ENCODE peak calls at places on chromosomes 7 and 10, in seven cellular contexts. N is body of pancreas, C is HL-60, W is psoas muscle, I is keratinocyte, R is lower lobe of right lung, S is upper lobe of left lung. G is an unnamed sample.

GRCh38 chr7:90387470-90388240 is 15.6 kb upstream of the CLDN12 start:
- DNase-seq in W (no peak), S (no peak), N (no peak), I (no peak), C (no peak), R (no peak), G (no peak)

GRCh38 chr10:15136960-15137359 is 31.5 kb downstream of the NMT2 start:
- DNase-seq in S (no peak), R (no peak), W (no peak), I (no peak), N (no peak), C (no peak), G (no peak)

GRCh38 chr7:139886206-139886605 is 57.1 kb downstream of the TBXAS1 start:
- DNase-seq in S (no peak), N (no peak), W (no peak), R (no peak), C (peak; percentile 69), I (no peak), G (no peak)

GRCh38 chr7:44309271-44310091 is 15.9 kb downstream of the CAMK2B start:
- DNase-seq in C (no peak), W (peak; percentile 79), N (peak; percentile 68), I (no peak), R (peak; percentile 67), S (no peak), G (no peak)

GRCh38 chr10:113788604-113789083 is 37.2 kb downstream of the PLEKHS1 start:
- DNase-seq in W (peak; percentile 25), R (no peak), N (peak; percentile 34), S (peak; percentile 37), C (no peak), I (peak; percentile 75), G (peak; percentile 13)

GRCh38 chr7:82530361-82530760 is 86.8 kb upstream of the CACNA2D1 start:
- DNase-seq in R (no peak), N (no peak), W (no peak), I (no peak), S (no peak), C (no peak), G (no peak)

GRCh38 chr10:48390933-48391845 is 84.7 kb downstream of the MAPK8 start:
- DNase-seq in R (no peak), W (no peak), N (no peak), S (no peak), C (no peak), I (no peak), G (no peak)

GRCh38 chr10:121497513-121497912 is 100.7 kb downstream of the FGFR2 start:
- DNase-seq in N (no peak), S (no peak), R (no peak), W (no peak), I (no peak), C (no peak), G (peak; percentile 32)

GRCh38 chr7:140533394-140533872 is 54.1 kb upstream of the MKRN1 start:
- DNase-seq in I (no peak), W (no peak), C (no peak), N (no peak), R (no peak), S (no peak), G (no peak)

GRCh38 chr7:139370301-139370942 is 10.7 kb downstream of the LUC7L2 start:
- DNase-seq in R (no peak), S (no peak), I (no peak), W (no peak), N (no peak), C (no peak), G (no peak)

GRCh38 chr10:81953420-81953819 is 78.4 kb downstream of the NRG3 start:
- DNase-seq in W (no peak), N (no peak), I (no peak), R (no peak), C (no peak), S (no peak), G (no peak)

GRCh38 chr7:160958-161725 is 31.2 kb upstream of the FAM20C start:
- DNase-seq in W (no peak), I (no peak), S (no peak), N (no peak), C (no peak), R (peak; percentile 36), G (no peak)

GRCh38 chr10:11345224-11346054 is 266.0 kb downstream of the USP6NL start:
- DNase-seq in C (peak; percentile 78), S (peak; percentile 85), R (peak; percentile 65), W (no peak), I (no peak), N (no peak), G (peak; percentile 59)

GRCh38 chr7:94344826-94345225 is 49.9 kb upstream of the COL1A2 start:
- DNase-seq in S (no peak), W (no peak), C (no peak), R (no peak), N (no peak), I (no peak), G (no peak)

GRCh38 chr7:137091396-137091795 is 222.9 kb downstream of the CHRM2 start:
- DNase-seq in S (no peak), R (no peak), C (no peak), N (no peak), I (no peak), W (no peak), G (no peak)

GRCh38 chr7:87213252-87213651 is 6.3 kb downstream of the TMEM243 start:
- DNase-seq in S (no peak), R (no peak), N (no peak), C (no peak), I (no peak), W (no peak), G (no peak)

GRCh38 chr10:13100349-13101294 is 659 bp downstream of the OPTN start:
- DNase-seq in I (no peak), C (no peak), R (no peak), N (peak; percentile 53), W (no peak), S (peak; percentile 31), G (no peak)

GRCh38 chr10:13103554-13103953 is 3.6 kb downstream of the OPTN start:
- DNase-seq in R (no peak), N (no peak), I (no peak), S (no peak), C (no peak), W (no peak), G (no peak)

GRCh38 chr10:13104697-13105096 is 4.7 kb downstream of the OPTN start:
- DNase-seq in S (no peak), R (no peak), W (no peak), N (no peak), C (no peak), I (no peak), G (no peak)

GRCh38 chr10:13099666-13100348 is at the start of gene OPTN:
- DNase-seq in R (peak; percentile 77), C (no peak), S (peak; percentile 79), W (peak; percentile 79), I (no peak), N (peak; percentile 81), G (peak; percentile 17)

GRCh38 chr10:13102002-13102794 is 2.2 kb downstream of the OPTN start:
- DNase-seq in N (peak; percentile 24), C (no peak), I (no peak), R (no peak), S (no peak), W (peak; percentile 23), G (no peak)
- H3K4me3 ChIP-seq in N (no peak overlapping the region), C (no peak overlapping the region), I (peak overlapping the region; percentile 66), R (peak overlapping the region; percentile 35), S (no peak overlapping the region), W (peak overlapping the region; percentile 99), G (no peak overlapping the region)

DNA sequence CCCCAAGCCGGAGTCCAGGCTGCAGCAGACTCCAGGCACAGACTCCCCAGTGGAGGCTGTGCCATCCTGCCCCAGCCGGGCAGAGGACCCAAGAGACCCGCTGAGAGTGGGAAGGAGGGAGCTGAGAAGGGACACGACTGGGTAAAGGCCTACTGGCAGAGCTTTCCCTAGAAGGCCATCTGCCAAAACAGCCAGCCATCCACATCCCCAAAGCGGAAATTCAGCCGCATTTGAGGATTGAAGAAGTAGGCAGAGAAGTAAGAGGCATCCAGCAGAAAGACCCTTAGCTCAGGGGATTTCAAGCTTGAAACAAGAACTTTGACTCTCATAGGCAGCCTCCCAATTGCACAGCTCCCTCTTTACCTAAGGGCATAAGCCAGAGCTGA is 853 bp downstream of the CPXM2 start:
- DNase-seq in S (no peak), C (no peak), I (no peak), N (no peak), W (no peak), R (no peak), G (no peak)
- H3K4me3 ChIP-seq in S (no peak overlapping the region), C (no peak overlapping the region), I (no peak overlapping the region), N (no peak overlapping the region), W (peak overlapping the region; percentile 55), R (peak overlapping the region; percentile 35), G (no peak overlapping the region)

DNA sequence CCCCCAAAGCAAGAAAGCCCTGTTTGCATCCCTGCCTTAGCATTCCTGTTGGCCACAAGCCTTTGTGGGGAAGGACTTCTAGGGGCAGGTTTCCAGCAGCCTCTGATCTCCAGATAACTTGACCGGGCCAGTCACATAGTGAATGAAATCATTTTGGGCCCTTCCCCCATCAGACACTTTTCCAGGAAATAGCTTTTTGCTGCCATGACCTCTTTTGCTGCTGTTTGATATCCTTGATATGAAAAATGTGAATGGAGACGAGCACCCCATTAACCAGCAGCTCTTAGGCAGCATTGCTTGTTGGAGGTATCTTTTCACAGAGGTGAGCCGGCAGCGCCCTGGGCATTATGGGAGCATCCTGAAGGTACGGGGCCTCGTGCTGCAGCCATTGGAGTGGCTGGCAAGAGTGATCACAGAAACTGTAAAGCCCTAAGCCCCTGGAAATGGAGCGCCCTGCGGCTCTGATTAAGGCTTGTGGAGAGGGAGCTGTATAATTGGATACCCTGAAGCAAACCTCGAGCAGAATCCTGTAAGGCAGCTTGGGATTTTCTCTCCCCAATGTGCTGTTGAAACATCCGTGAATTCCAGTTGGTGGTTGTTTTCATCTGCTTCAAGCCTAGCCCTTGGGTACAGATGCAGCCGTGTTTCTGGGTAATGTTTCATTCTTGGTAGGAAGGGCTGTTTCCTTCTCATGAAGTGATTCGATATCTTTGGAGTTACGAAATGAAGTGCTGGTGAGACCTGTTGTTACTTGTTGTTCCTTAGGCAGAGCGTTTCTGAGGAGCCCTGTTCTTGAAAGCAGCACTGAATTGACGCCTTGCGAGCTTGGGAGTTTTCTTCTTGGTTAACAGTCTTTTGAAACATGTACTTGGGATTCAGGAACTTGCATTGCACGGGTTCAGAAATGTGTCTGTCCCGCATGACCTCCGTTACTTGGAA is 179.0 kb downstream of the PTEN start:
- DNase-seq in S (peak; percentile 84), W (no peak), C (peak; percentile 66), I (peak; percentile 52), N (peak; percentile 63), R (peak; percentile 52), G (no peak)
- H3K4me3 ChIP-seq in S (no peak overlapping the region), W (peak overlapping the region; percentile 49), C (no peak overlapping the region), I (peak overlapping the region; percentile 50), N (no peak overlapping the region), R (peak overlapping the region; percentile 27), G (no peak overlapping the region)

DNA sequence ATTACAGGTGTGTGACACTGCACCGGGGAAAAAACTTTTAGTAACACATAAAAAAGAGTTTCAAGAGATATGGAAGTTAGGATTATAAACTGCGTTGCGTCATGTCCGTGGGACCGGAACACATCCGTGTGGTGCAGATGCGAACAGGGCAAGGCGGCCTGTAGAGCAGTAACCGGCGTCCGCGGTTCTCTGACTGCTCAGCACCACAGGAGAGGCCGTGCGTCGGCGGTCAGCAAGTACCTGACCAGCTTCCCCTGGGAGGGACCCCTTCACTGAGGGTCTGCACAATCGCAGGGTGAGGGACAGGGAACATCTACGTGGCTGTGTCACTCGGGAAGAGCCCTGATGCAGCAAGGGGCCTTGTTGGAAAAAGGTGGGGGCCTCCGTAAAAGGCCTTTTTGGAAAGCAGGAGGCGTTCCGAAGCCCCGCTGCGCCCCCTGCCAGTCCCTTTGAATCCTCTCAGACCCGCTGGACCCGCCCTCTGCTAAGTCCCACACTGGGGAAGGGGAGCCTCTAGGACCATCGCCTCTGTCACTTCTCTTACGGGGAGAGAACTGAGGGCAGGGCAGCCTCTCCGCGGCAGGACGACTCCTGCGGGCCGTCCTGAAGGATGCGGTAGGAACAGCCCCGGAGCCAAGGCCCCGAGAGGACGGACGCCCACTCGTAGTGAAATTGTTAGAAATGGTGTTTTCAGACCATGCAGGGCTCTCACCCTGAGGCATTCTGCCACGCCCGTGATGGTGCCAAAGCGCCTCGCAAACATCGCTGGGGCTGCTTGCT is 771.6 kb upstream of the COBL start:
- DNase-seq in S (no peak), I (no peak), C (no peak), N (no peak), R (no peak), W (peak; percentile 11), G (no peak)
- H3K4me3 ChIP-seq in S (no peak overlapping the region), I (no peak overlapping the region), C (no peak overlapping the region), N (no peak overlapping the region), R (peak overlapping the region; percentile 27), W (peak overlapping the region; percentile 28), G (no peak overlapping the region)

G was measured in LNCaP clone FGC.